ENCODE peak calls at places on chromosome 3, in six cellular contexts. L is CD8-positive, alpha-beta T cell; G is fibroblast of the aortic adventitia; C is gastrocnemius medialis; V is bronchial epithelial cell; Y is transverse colon. X is an unnamed sample.

GRCh38 chr3:73150369-73150768 is 88.9 kb downstream of the EBLN2 start:
- DNase-seq in L (no peak), G (no peak), C (no peak), V (no peak), Y (no peak), X (no peak)

GRCh38 chr3:11035757-11036505 is 43.4 kb downstream of the SLC6A1 start:
- DNase-seq in L (no peak), G (no peak), C (no peak), V (no peak), Y (no peak), X (no peak)

GRCh38 chr3:53550005-53550620 is 55.7 kb downstream of the CACNA1D start:
- DNase-seq in L (no peak), G (no peak), C (no peak), V (no peak), Y (no peak), X (no peak)

GRCh38 chr3:124386006-124386405 is 344.2 kb upstream of the UMPS start:
- DNase-seq in L (no peak), G (no peak), C (no peak), V (no peak), Y (no peak), X (no peak)

GRCh38 chr3:65573548-65574116 is 465.1 kb downstream of the MAGI1 start:
- DNase-seq in L (no peak), G (no peak), C (no peak), V (peak; percentile 81), Y (no peak), X (no peak)

GRCh38 chr3:101091489-101091888 is 98.3 kb upstream of the ABI3BP start:
- DNase-seq in L (no peak), G (peak; percentile 4), C (no peak), V (peak; percentile 86), Y (no peak), X (no peak)

GRCh38 chr3:65385805-65386204 is 652.9 kb downstream of the MAGI1 start:
- DNase-seq in L (no peak), G (no peak), C (no peak), V (no peak), Y (no peak), X (no peak)

GRCh38 chr3:42080452-42080872 is 10.7 kb upstream of the TRAK1 start:
- DNase-seq in L (no peak), G (peak; percentile 77), C (no peak), V (peak; percentile 88), Y (peak; percentile 58), X (no peak)

GRCh38 chr3:24586920-24587319 is 92.3 kb upstream of the THRB start:
- DNase-seq in L (no peak), G (no peak), C (no peak), V (no peak), Y (no peak), X (no peak)

GRCh38 chr3:11206316-11206715 is 52.0 kb downstream of the HRH1 start:
- DNase-seq in L (no peak), G (no peak), C (no peak), V (no peak), Y (no peak), X (no peak)

GRCh38 chr3:4580346-4581019 is 87.3 kb downstream of the ITPR1 start:
- DNase-seq in L (no peak), G (no peak), C (no peak), V (no peak), Y (no peak), X (no peak)

GRCh38 chr3:48634661-48635221 is 520 bp downstream of the SLC26A6 start:
- DNase-seq in L (no peak), G (peak; percentile 53), C (peak; percentile 12), V (peak; percentile 52), Y (peak; percentile 69), X (no peak)

GRCh38 chr3:11170052-11170770 is 15.9 kb downstream of the HRH1 start:
- DNase-seq in L (no peak), G (no peak), C (no peak), V (no peak), Y (no peak), X (peak; percentile 82)

GRCh38 chr3:154931484-154931883 is 148.6 kb upstream of the MME start:
- DNase-seq in L (no peak), G (peak; percentile 61), C (no peak), V (peak; percentile 49), Y (no peak), X (no peak)

GRCh38 chr3:153614563-153614962 is 452.5 kb downstream of the RAP2B start:
- DNase-seq in L (no peak), G (peak; percentile 91), C (no peak), V (peak; percentile 99), Y (no peak), X (no peak)

GRCh38 chr3:33749546-33750215 is 31.6 kb upstream of the CLASP2 start:
- DNase-seq in L (no peak), G (peak; percentile 70), C (no peak), V (peak; percentile 98), Y (no peak), X (no peak)

GRCh38 chr3:59464187-59464586 is 414.4 kb upstream of the CFAP20DC start:
- DNase-seq in L (no peak), G (no peak), C (no peak), V (peak; percentile 74), Y (no peak), X (no peak)

GRCh38 chr3:68996356-68996995 is 17.0 kb downstream of the EOGT start:
- DNase-seq in L (no peak), G (no peak), C (no peak), V (peak; percentile 76), Y (no peak), X (no peak)

GRCh38 chr3:68999605-69000004 is 13.9 kb downstream of the EOGT start:
- DNase-seq in L (no peak), G (no peak), C (no peak), V (no peak), Y (no peak), X (no peak)

DNA sequence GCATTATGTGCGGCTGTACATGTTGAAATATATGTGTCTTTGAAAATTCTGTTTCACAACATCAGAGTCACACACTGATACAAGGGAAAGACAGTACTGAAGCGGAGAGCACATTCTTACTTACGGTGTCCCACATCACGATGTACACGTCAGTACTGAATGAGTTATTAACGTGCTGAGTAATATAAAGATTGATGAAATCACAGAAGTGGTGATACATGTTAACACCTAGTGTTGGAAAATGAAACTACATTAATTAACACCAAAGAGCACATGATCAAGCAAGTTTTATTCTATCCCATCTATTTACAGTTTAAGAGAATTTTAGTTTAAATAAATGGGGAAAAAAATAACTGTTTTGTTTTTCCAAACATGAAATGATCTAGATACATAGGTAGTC is 15.6 kb downstream of the EOGT start:
- DNase-seq in L (no peak), G (no peak), C (no peak), V (peak; percentile 27), Y (no peak), X (no peak)
- TF ChIP-seq CTCF in L (no peak), G (peak; percentile 8), C (no peak), V (no peak), Y (no peak), X (no peak)

GRCh38 chr3:193673845-193674244 is 80.8 kb downstream of the OPA1 start:
- DNase-seq in L (no peak), G (no peak), C (no peak), V (no peak), Y (no peak), X (no peak)
- TF ChIP-seq CTCF in L (no peak), G (no peak), C (no peak), V (no peak), Y (no peak), X (no peak)

DNA sequence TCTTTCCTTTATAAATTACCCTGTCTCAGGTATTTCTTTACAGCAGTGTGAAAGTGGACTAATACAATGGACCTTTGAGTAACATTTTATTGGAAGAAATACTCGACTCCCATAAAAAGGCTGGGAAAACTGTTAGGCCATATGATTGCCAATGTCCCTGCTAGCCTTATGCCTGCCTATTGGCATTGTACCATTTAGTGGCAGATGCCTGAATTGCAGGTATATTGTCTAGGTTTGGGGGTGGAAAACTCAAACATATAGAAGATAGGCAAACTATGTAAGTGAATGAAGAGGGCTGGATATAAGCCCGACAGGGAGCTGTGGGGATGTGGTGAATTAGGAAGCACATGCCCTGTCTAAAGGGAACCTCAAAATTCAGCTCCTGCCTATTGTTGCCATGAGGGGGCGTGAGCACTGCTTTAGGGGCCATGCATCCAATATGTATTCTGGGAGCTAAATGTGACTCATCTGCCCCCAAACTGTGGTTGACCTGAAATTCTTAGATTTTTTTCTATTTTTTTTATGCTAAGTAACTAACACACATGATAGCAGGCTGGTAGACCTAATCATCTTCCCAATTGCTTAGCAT is 65.2 kb upstream of the TRA2B start:
- DNase-seq in L (no peak), G (no peak), C (no peak), V (peak; percentile 37), Y (no peak), X (peak; percentile 40)
- TF ChIP-seq CTCF in L (no peak), G (no peak), C (no peak), V (peak; percentile 40), Y (peak; percentile 28), X (no peak)

DNA sequence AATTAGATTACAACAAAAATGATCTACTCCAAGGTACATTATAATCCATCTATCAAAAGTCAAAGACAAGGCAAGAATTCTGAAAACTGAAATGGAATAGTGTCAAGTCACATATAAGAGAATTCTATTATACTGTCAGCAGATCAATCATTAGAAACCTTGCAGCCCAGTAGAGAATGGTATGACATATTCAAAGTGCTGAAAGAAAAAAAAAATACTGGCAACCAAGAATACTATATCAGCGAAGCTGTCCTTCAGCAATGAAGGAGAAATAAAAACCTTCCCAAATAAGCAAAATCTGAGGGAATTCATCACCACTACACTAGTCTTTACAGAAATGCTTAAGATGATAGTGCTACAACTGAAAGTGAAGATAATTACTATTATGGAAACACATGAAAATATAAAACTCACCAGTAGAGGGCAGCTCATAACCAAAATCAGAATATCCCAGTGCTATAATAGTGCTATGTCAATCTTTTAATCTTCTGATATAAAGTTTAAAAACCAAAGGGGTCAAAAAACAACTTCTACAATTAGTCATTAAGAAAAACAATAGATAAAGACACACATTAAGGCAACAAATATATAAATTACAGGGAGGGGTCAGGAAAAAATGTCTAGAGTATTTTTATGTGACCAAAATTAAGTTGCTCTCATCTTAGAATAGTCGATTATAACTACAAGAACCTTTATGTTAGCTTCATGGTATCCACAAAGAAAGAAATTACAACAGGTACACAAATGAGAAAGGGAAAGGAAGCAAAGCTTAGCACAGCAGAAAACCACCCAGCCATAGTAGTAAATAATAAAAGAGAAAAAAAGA is 190.7 kb upstream of the CNTN6 start:
- DNase-seq in L (no peak), G (peak; percentile 16), C (no peak), V (peak; percentile 18), Y (no peak), X (no peak)
- TF ChIP-seq CTCF in L (no peak), G (peak; percentile 39), C (no peak), V (peak; percentile 28), Y (peak; percentile 32), X (no peak)

DNA sequence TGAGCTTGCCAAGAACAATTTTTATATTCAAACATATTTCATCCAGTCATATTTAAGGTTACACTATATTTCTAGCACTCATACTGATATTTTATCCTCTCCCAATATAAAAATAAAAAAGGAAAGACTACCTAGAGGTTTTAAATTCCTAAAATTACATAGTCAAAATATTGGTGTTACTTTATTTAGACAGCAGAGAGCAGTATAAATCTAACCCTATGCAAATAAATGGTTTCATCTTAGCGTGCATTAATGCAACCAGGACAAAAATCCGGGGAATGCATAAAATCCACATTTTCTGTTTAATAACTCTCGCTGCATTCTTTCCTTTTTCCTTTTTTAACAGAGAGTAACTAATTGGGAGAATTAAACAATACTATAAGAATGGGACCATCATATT is 1447.4 kb upstream of the ALCAM start:
- DNase-seq in L (no peak), G (no peak), C (no peak), V (no peak), Y (no peak), X (no peak)
- TF ChIP-seq CTCF in L (no peak), G (no peak), C (no peak), V (no peak), Y (no peak), X (no peak)

X was measured in lower leg skin.